ENCODE peak calls at places on chromosomes 2 and 18, in seven cellular contexts. I is SK-N-SH, P is GM12878, R is ovary, U is A549, Z is sigmoid colon, S is upper lobe of left lung. N is an unnamed sample.

GRCh38 chr2:26970928-26971627 is 641 bp downstream of the MAPRE3 start:
- DNase-seq in I (peak), P (no peak), R (peak), U (peak), Z (no peak), S (peak), N (no peak)

GRCh38 chr18:79576686-79577351 is 102.8 kb upstream of the CTDP1 start:
- DNase-seq in I (no peak), P (no peak), R (peak), U (no peak), Z (peak), S (peak), N (peak)

GRCh38 chr18:41906528-41907256 is 48.3 kb upstream of the PIK3C3 start:
- DNase-seq in I (peak), P (peak), R (no peak), U (peak), Z (no peak), S (no peak), N (no peak)

GRCh38 chr2:95384854-95385569 is 17.5 kb upstream of the FAHD2A start:
- DNase-seq in I (no peak), P (no peak), R (peak), U (no peak), Z (peak), S (no peak), N (peak)

GRCh38 chr2:55419236-55419513 is 481 bp downstream of the CCDC88A start:
- DNase-seq in I (peak), P (no peak), R (no peak), U (peak), Z (no peak), S (peak), N (no peak)

GRCh38 chr2:26561918-26562810 is 79.0 kb downstream of the CIB4 start:
- DNase-seq in I (peak), P (no peak), R (peak), U (peak), Z (peak), S (peak), N (peak)

GRCh38 chr18:65336411-65336810 is 414.4 kb upstream of the CDH7 start:
- DNase-seq in I (no peak), P (no peak), R (no peak), U (no peak), Z (no peak), S (no peak), N (no peak)

GRCh38 chr2:240989451-240990265 is 8.8 kb upstream of the SNED1 start:
- DNase-seq in I (no peak), P (no peak), R (peak), U (peak), Z (peak), S (peak), N (peak)

GRCh38 chr2:68653034-68653433 is 9.7 kb downstream of the PROKR1 start:
- DNase-seq in I (no peak), P (no peak), R (no peak), U (no peak), Z (no peak), S (no peak), N (no peak)

GRCh38 chr2:160371251-160372009 is 122.2 kb downstream of the RBMS1 start:
- DNase-seq in I (peak), P (no peak), R (no peak), U (no peak), Z (no peak), S (peak), N (no peak)

GRCh38 chr2:213122730-213123129 is 28.7 kb downstream of the IKZF2 start:
- DNase-seq in I (no peak), P (no peak), R (no peak), U (no peak), Z (no peak), S (no peak), N (no peak)

GRCh38 chr2:216903470-216903869 is 43.6 kb upstream of the TNP1 start:
- DNase-seq in I (no peak), P (no peak), R (no peak), U (no peak), Z (no peak), S (no peak), N (no peak)

GRCh38 chr18:21897811-21898210 is 157.2 kb downstream of the MIB1 start:
- DNase-seq in I (peak), P (no peak), R (no peak), U (peak), Z (no peak), S (no peak), N (peak)

GRCh38 chr18:7117390-7118355 is at the start of gene LAMA1:
- DNase-seq in I (peak), P (no peak), R (peak), U (no peak), Z (no peak), S (no peak), N (no peak)

GRCh38 chr2:176390276-176390675 is 121.0 kb downstream of the MTX2 start:
- DNase-seq in I (no peak), P (no peak), R (no peak), U (no peak), Z (no peak), S (no peak), N (no peak)

GRCh38 chr18:76686737-76687231 is 135.6 kb upstream of the ZNF236 start:
- DNase-seq in I (peak), P (peak), R (peak), U (peak), Z (peak), S (peak), N (peak)

GRCh38 chr18:63788447-63789096 is 13.4 kb downstream of the SERPINB7 start:
- DNase-seq in I (no peak), P (no peak), R (no peak), U (peak), Z (no peak), S (peak), N (peak)

GRCh38 chr2:155368934-155369333 is 670.4 kb downstream of the KCNJ3 start:
- DNase-seq in I (no peak), P (no peak), R (no peak), U (no peak), Z (no peak), S (no peak), N (no peak)

GRCh38 chr18:55237665-55238064 is 278.4 kb upstream of the CCDC68 start:
- DNase-seq in I (no peak), P (no peak), R (no peak), U (no peak), Z (no peak), S (no peak), N (no peak)

GRCh38 chr2:141029424-141030078 is 1101.3 kb downstream of the LRP1B start:
- DNase-seq in I (no peak), P (no peak), R (no peak), U (no peak), Z (no peak), S (no peak), N (no peak)

GRCh38 chr2:222545821-222546540 is 109.9 kb downstream of the FARSB start:
- DNase-seq in I (no peak), P (no peak), R (no peak), U (no peak), Z (no peak), S (no peak), N (no peak)

GRCh38 chr2:178074123-178075005 is 1.8 kb upstream of the PDE11A start:
- DNase-seq in I (no peak), P (no peak), R (no peak), U (no peak), Z (no peak), S (no peak), N (no peak)

GRCh38 chr2:60806988-60807681 is 51.1 kb downstream of the PAPOLG start:
- DNase-seq in I (peak), P (peak), R (no peak), U (no peak), Z (no peak), S (no peak), N (no peak)

GRCh38 chr2:197073701-197074433 is 147.4 kb upstream of the PGAP1 start:
- DNase-seq in I (no peak), P (no peak), R (peak), U (no peak), Z (peak), S (no peak), N (peak)

GRCh38 chr2:233982421-233983121 is 65.4 kb downstream of the TRPM8 start:
- DNase-seq in I (no peak), P (no peak), R (no peak), U (no peak), Z (no peak), S (no peak), N (no peak)

GRCh38 chr2:51335072-51336058 is 303.4 kb upstream of the NRXN1 start:
- DNase-seq in I (no peak), P (no peak), R (no peak), U (no peak), Z (no peak), S (no peak), N (no peak)

GRCh38 chr2:241803387-241804325 is 5.3 kb upstream of the NEU4 start:
- DNase-seq in I (peak), P (no peak), R (peak), U (no peak), Z (peak), S (peak), N (no peak)

GRCh38 chr2:213649176-213649575 is 364.9 kb downstream of the SPAG16 start:
- DNase-seq in I (no peak), P (no peak), R (no peak), U (no peak), Z (no peak), S (no peak), N (no peak)

GRCh38 chr2:166321076-166321475 is 54.7 kb downstream of the SCN9A start:
- DNase-seq in I (no peak), P (no peak), R (no peak), U (no peak), Z (no peak), S (no peak), N (no peak)

GRCh38 chr18:62721837-62722795 is 6.8 kb downstream of the PHLPP1 start:
- DNase-seq in I (no peak), P (no peak), R (no peak), U (no peak), Z (no peak), S (no peak), N (no peak)

GRCh38 chr18:48709371-48709770 is 170.5 kb downstream of the CTIF start:
- DNase-seq in I (no peak), P (no peak), R (no peak), U (no peak), Z (no peak), S (no peak), N (no peak)

GRCh38 chr18:9017900-9018217 is 84.6 kb upstream of the NDUFV2 start:
- DNase-seq in I (no peak), P (no peak), R (no peak), U (no peak), Z (no peak), S (no peak), N (no peak)

DNA sequence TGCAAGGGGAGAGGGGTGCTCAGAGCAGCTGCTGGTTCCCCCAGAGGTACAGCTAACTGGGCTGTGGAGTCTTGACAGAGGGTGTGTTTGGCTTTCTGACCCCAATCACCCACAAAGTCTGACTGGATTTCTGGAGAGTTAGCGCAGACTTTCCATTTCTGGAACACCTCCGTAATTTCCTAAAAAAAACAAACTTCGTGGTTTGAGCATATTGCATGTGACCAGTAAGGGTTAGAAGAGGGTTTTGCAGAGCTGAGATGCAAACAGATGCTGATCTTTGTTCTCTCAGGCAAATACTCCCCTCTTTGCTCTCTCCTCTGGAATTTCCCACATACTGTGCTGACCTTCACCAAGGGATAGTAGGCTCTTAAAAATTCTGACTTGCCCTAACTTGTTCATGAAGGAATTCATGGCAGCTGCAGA is 44.5 kb upstream of the TMEM247 start:
- DNase-seq in I (no peak), P (no peak), R (no peak), U (no peak), Z (no peak), S (no peak), N (no peak)
- TF ChIP-seq EP300 in I (no peak), P (no peak), R (no peak), U (no peak), Z (no peak), S (no peak), N (no peak)

GRCh38 chr18:36179562-36180334 is 7.5 kb upstream of the MOCOS start:
- DNase-seq in I (no peak), P (no peak), R (peak), U (no peak), Z (peak), S (peak), N (peak)

GRCh38 chr18:36177913-36178312 is 9.4 kb upstream of the MOCOS start:
- DNase-seq in I (no peak), P (no peak), R (peak), U (no peak), Z (no peak), S (no peak), N (no peak)

GRCh38 chr18:36175481-36175880 is 11.8 kb upstream of the MOCOS start:
- DNase-seq in I (no peak), P (no peak), R (no peak), U (no peak), Z (no peak), S (no peak), N (no peak)

GRCh38 chr18:36176739-36177138 is 10.6 kb upstream of the MOCOS start:
- DNase-seq in I (no peak), P (no peak), R (no peak), U (no peak), Z (no peak), S (no peak), N (no peak)

DNA sequence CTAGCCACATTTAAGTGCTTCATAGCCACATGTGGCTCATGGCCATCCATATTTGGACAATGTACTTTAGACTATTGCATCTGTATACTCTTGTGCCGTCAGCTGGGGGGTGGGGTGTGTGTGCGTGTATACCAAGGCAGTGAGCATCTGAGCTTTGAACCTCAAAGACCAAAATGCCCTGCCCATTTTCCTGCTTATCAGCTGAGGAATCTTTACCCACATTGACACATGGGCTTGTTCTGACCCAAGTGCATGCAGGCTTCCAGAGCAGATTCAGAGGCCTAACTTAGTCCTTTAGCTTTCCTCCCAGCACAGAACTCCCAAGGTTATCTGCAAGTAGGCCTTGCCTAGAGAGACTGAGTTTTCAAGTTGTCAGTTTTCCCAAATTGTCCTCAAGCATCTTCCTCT is 11.1 kb upstream of the MOCOS start:
- DNase-seq in I (no peak), P (no peak), R (no peak), U (no peak), Z (no peak), S (no peak), N (no peak)
- TF ChIP-seq EP300 in I (no peak), P (no peak), R (no peak), U (no peak), Z (no peak), S (no peak), N (no peak)

GRCh38 chr2:6864251-6864758 is 1.4 kb downstream of the CMPK2 start:
- DNase-seq in I (no peak), P (no peak), R (no peak), U (no peak), Z (no peak), S (no peak), N (no peak)

GRCh38 chr2:6866239-6866745 is 585 bp upstream of the CMPK2 start:
- DNase-seq in I (peak), P (peak), R (peak), U (peak), Z (peak), S (peak), N (peak)

GRCh38 chr2:6864938-6865345 is 765 bp downstream of the CMPK2 start:
- DNase-seq in I (no peak), P (no peak), R (no peak), U (no peak), Z (peak), S (no peak), N (peak)

GRCh38 chr2:6865346-6866238 is at the start of gene CMPK2:
- DNase-seq in I (peak), P (peak), R (peak), U (peak), Z (peak), S (peak), N (peak)

DNA sequence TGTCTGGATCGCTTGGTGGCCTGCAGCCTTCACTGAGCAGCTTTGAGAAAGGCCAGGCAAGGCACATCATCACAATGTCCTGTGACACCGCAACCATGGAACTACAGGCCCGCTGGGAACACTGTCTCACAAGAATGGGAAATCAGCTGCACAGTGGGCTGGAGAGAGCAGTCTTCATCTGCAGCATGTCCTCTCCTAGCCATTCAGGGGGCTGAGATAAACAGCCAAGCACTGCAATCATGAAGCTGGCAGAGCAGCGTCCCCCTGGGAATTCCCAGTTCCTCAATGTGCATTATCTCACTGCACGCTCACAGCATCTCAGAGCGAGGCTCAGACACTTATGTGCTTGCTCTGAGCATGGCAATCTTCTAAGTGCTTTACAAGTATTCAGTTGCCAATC is 1.9 kb downstream of the CMPK2 start:
- DNase-seq in I (peak), P (no peak), R (no peak), U (no peak), Z (peak), S (no peak), N (no peak)
- TF ChIP-seq EP300 in I (no peak), P (no peak), R (no peak), U (no peak), Z (no peak), S (no peak), N (no peak)

GRCh38 chr2:12169060-12169406 is 422.6 kb downstream of the LPIN1 start:
- DNase-seq in I (no peak), P (no peak), R (no peak), U (no peak), Z (peak), S (peak), N (no peak)
- TF ChIP-seq EP300 in I (peak), P (no peak), R (no peak), U (no peak), Z (no peak), S (no peak), N (no peak)

GRCh38 chr2:43995733-43996533 is at the start of gene LRPPRC:
- DNase-seq in I (peak), P (peak), R (peak), U (peak), Z (peak), S (peak), N (peak)
- TF ChIP-seq EP300 in I (peak), P (no peak), R (no peak), U (no peak), Z (no peak), S (no peak), N (no peak)

DNA sequence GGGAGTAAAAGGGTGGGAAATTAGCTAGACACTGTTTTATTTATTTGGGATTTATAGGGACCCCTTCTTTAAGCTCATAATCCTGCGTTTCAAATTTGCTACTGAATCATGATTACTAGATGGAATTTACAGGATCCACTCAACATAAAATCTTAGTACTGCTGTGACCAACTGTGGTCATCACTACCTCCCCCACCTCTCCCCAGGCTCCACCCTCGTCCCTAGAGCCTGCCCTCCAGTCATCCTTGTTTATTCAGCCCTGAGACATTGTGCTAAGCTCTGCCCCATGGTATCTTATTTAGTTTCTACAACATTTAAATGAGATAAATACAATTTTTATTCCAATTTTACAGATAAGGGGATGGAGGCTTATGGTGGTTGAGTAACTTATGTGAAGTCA is 502.2 kb downstream of the TMEM182 start:
- DNase-seq in I (no peak), P (no peak), R (no peak), U (no peak), Z (no peak), S (no peak), N (no peak)
- TF ChIP-seq EP300 in I (no peak), P (no peak), R (no peak), U (no peak), Z (no peak), S (no peak), N (no peak)

GRCh38 chr2:1651131-1652066 is 92.9 kb downstream of the PXDN start:
- DNase-seq in I (no peak), P (no peak), R (peak), U (no peak), Z (peak), S (peak), N (no peak)
- TF ChIP-seq EP300 in I (no peak), P (no peak), R (no peak), U (no peak), Z (no peak), S (no peak), N (no peak)

GRCh38 chr2:120272763-120273481 is 20.3 kb downstream of the RALB start:
- DNase-seq in I (no peak), P (no peak), R (no peak), U (no peak), Z (no peak), S (no peak), N (no peak)
- TF ChIP-seq EP300 in I (no peak), P (no peak), R (no peak), U (no peak), Z (no peak), S (no peak), N (no peak)

N was measured in stomach.